ENCODE peak calls at places on chromosomes 7 and 10, in four cellular contexts. D is K562, Z is GM12891, C is GM12878. E is an unnamed sample.

GRCh38 chr7:129205987-129206785 is 17.8 kb downstream of the SMO start:
- DNase-seq in D (no peak), Z (no peak), C (no peak), E (no peak)

GRCh38 chr10:97765201-97765600 is 6.6 kb downstream of the SFRP5 start:
- DNase-seq in D (no peak), Z (no peak), C (no peak), E (no peak)

GRCh38 chr10:108850138-108850854 is 1073.0 kb downstream of the XPNPEP1 start:
- DNase-seq in D (no peak), Z (no peak), C (peak), E (no peak)

GRCh38 chr10:88557659-88558058 is 25.5 kb downstream of the RNLS start:
- DNase-seq in D (no peak), Z (no peak), C (no peak), E (no peak)

GRCh38 chr7:12524794-12525386 is 45.6 kb upstream of the SCIN start:
- DNase-seq in D (peak), Z (no peak), C (peak), E (no peak)

GRCh38 chr10:93071674-93072224 is 1.9 kb upstream of the CYP26A1 start:
- DNase-seq in D (peak), Z (no peak), C (no peak), E (no peak)

GRCh38 chr10:119055472-119055871 is 25.1 kb downstream of the EIF3A start:
- DNase-seq in D (no peak), Z (no peak), C (no peak), E (no peak)

GRCh38 chr10:70494536-70494935 is 16.0 kb downstream of the PALD1 start:
- DNase-seq in D (no peak), Z (no peak), C (no peak), E (no peak)

GRCh38 chr7:27295236-27295635 is 52.6 kb downstream of the EVX1 start:
- DNase-seq in D (no peak), Z (no peak), C (no peak), E (no peak)

GRCh38 chr7:158541330-158542010 is 46.2 kb downstream of the PTPRN2 start:
- DNase-seq in D (peak), Z (peak), C (no peak), E (peak)

GRCh38 chr7:122137291-122138077 is 6.6 kb downstream of the AASS start:
- DNase-seq in D (no peak), Z (no peak), C (no peak), E (no peak)

GRCh38 chr10:13053794-13054462 is 46.0 kb upstream of the OPTN start:
- DNase-seq in D (no peak), Z (no peak), C (no peak), E (no peak)

GRCh38 chr7:143512488-143513340 is 35.0 kb downstream of the TAS2R41 start:
- DNase-seq in D (no peak), Z (no peak), C (no peak), E (no peak)

GRCh38 chr7:131681961-131682360 is 125.5 kb upstream of the PODXL start:
- DNase-seq in D (no peak), Z (no peak), C (no peak), E (no peak)

GRCh38 chr7:151696738-151697514 is 177.2 kb upstream of the RHEB start:
- DNase-seq in D (no peak), Z (no peak), C (no peak), E (no peak)

GRCh38 chr7:11760372-11760771 is 71.6 kb downstream of the THSD7A start:
- DNase-seq in D (no peak), Z (no peak), C (no peak), E (no peak)

GRCh38 chr10:101319241-101319915 is 34.6 kb upstream of the BTRC start:
- DNase-seq in D (no peak), Z (no peak), C (no peak), E (no peak)

GRCh38 chr7:129434846-129435318 is 650 bp downstream of the STRIP2 start:
- DNase-seq in D (peak), Z (no peak), C (no peak), E (no peak)

GRCh38 chr7:98970805-98971204 is 92.5 kb downstream of the TRRAP start:
- DNase-seq in D (no peak), Z (no peak), C (no peak), E (no peak)

GRCh38 chr10:69232736-69233135 is 12.6 kb downstream of the HKDC1 start:
- DNase-seq in D (no peak), Z (no peak), C (no peak), E (no peak)

GRCh38 chr7:126803990-126804389 is 448.8 kb downstream of the GRM8 start:
- DNase-seq in D (no peak), Z (no peak), C (no peak), E (no peak)

GRCh38 chr10:98328163-98328562 is 60.2 kb upstream of the LOXL4 start:
- DNase-seq in D (no peak), Z (no peak), C (no peak), E (no peak)

GRCh38 chr10:50325449-50326188 is 74.3 kb upstream of the ASAH2 start:
- DNase-seq in D (no peak), Z (no peak), C (no peak), E (no peak)

GRCh38 chr10:120052964-120053363 is 160.4 kb downstream of the SEC23IP start:
- DNase-seq in D (no peak), Z (no peak), C (no peak), E (no peak)

GRCh38 chr10:86961481-86962091 is 3.2 kb downstream of the SNCG start:
- DNase-seq in D (no peak), Z (no peak), C (no peak), E (no peak)

GRCh38 chr7:11188529-11189310 is 215.0 kb downstream of the PHF14 start:
- DNase-seq in D (no peak), Z (no peak), C (no peak), E (no peak)

GRCh38 chr10:77494789-77495541 is 142.6 kb downstream of the KCNMA1 start:
- DNase-seq in D (no peak), Z (no peak), C (no peak), E (no peak)

GRCh38 chr7:37081436-37081835 is 357.1 kb upstream of the AOAH start:
- DNase-seq in D (no peak), Z (no peak), C (peak), E (no peak)

GRCh38 chr7:30330134-30331111 is 46.0 kb downstream of the ZNRF2 start:
- DNase-seq in D (no peak), Z (no peak), C (peak), E (peak)

GRCh38 chr10:114131094-114131493 is 42.9 kb downstream of the CCDC186 start:
- DNase-seq in D (no peak), Z (no peak), C (peak), E (peak)

GRCh38 chr10:110500515-110500905 is 2.8 kb downstream of the DUSP5 start:
- DNase-seq in D (no peak), Z (no peak), C (no peak), E (no peak)

GRCh38 chr7:82312646-82313045 is 130.9 kb downstream of the CACNA2D1 start:
- DNase-seq in D (no peak), Z (no peak), C (no peak), E (no peak)

GRCh38 chr7:1317654-1318450 is 85.2 kb downstream of the UNCX start:
- DNase-seq in D (no peak), Z (no peak), C (no peak), E (no peak)
- TF ChIP-seq SPI1 in D (no peak), Z (no peak), C (no peak), E (no peak)

GRCh38 chr7:1288390-1288995 is 55.8 kb downstream of the UNCX start:
- DNase-seq in D (no peak), Z (no peak), C (no peak), E (no peak)

GRCh38 chr7:1291040-1291689 is 58.5 kb downstream of the UNCX start:
- DNase-seq in D (no peak), Z (no peak), C (no peak), E (no peak)

GRCh38 chr7:1290262-1291039 is 57.8 kb downstream of the UNCX start:
- DNase-seq in D (no peak), Z (no peak), C (no peak), E (no peak)

GRCh38 chr7:1288996-1289551 is 56.4 kb downstream of the UNCX start:
- DNase-seq in D (no peak), Z (no peak), C (no peak), E (no peak)

GRCh38 chr7:1289681-1290261 is 57.1 kb downstream of the UNCX start:
- DNase-seq in D (no peak), Z (no peak), C (no peak), E (no peak)
- TF ChIP-seq SPI1 in D (no peak), Z (no peak), C (no peak), E (no peak)

GRCh38 chr7:46015107-46015868 is 94.2 kb upstream of the IGFBP3 start:
- DNase-seq in D (no peak), Z (no peak), C (no peak), E (no peak)
- TF ChIP-seq SPI1 in D (no peak), Z (no peak), C (no peak), E (no peak)

DNA sequence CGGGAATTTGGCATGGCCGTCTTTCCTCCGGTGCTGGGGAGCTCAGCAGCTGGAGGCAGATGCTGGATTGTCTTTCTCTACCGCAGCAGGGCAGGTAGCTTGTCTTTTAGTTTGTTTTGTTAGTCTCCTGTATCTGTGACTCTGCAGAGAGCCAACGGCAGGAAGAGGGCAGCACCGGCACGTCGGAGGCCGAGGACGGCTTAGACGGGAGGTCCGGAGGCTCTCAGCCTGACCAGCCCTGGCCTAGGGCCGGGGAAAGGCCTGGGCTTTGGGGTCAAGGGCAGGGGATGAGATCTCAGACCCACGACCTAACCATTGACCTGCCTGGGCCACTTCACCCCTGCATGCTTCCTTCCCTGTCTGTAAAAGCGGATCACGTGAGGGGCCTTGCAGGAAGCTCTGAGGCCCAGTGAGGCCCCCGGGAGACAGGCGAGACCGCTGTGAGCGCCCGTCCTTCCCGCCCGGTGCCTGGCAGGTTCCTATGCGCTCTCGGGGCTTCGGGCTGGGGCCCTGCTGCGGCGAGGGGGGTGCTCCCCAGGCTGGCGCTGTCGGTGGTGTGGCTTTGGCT is 72.7 kb downstream of the LHPP start:
- DNase-seq in D (no peak), Z (no peak), C (no peak), E (peak)
- TF ChIP-seq SPI1 in D (no peak), Z (no peak), C (no peak), E (no peak)

GRCh38 chr10:131195552-131196159 is 115.9 kb downstream of the TCERG1L start:
- DNase-seq in D (no peak), Z (no peak), C (no peak), E (no peak)
- TF ChIP-seq SPI1 in D (no peak), Z (no peak), C (no peak), E (no peak)

GRCh38 chr10:74282151-74282852 is 131.3 kb downstream of the ADK start:
- DNase-seq in D (no peak), Z (no peak), C (no peak), E (no peak)
- TF ChIP-seq SPI1 in D (no peak), Z (no peak), C (no peak), E (no peak)